ENCODE peak calls at places on chromosomes 1 and 21, in five cellular contexts. Q, T, B, V and A are unnamed samples.

GRCh38 chr1:194268839-194269238 is 1082.4 kb upstream of the B3GALT2 start:
- DNase-seq in B (no peak), Q (no peak), V (no peak), T (no peak), A (no peak)

GRCh38 chr1:27004471-27005165 is 8.0 kb downstream of the TENT5B start:
- DNase-seq in T (no peak), V (no peak), Q (no peak), B (peak), A (peak)

GRCh38 chr1:117612517-117613248 is 6.8 kb downstream of the TENT5C start:
- DNase-seq in V (no peak), Q (no peak), B (peak), T (peak), A (no peak)

GRCh38 chr1:58929667-58930325 is 145.9 kb upstream of the JUN start:
- DNase-seq in B (no peak), Q (no peak), V (no peak), T (peak), A (no peak)

GRCh38 chr1:98314591-98314990 is 346.9 kb upstream of the SNX7 start:
- DNase-seq in T (no peak), B (no peak), V (no peak), Q (no peak), A (no peak)

GRCh38 chr1:43267291-43267805 is 2.4 kb upstream of the TMEM125 start:
- DNase-seq in T (no peak), V (no peak), B (no peak), Q (no peak), A (peak)

GRCh38 chr1:42730988-42731387 is 9.0 kb downstream of the CLDN19 start:
- DNase-seq in B (no peak), Q (no peak), V (no peak), T (peak), A (no peak)

GRCh38 chr1:226223786-226224244 is 351 bp downstream of the MIXL1 start:
- DNase-seq in V (no peak), B (peak), Q (no peak), T (no peak), A (peak)

GRCh38 chr1:155011437-155011907 is 8.9 kb downstream of the ZBTB7B start:
- DNase-seq in V (no peak), T (no peak), B (no peak), Q (no peak), A (no peak)

GRCh38 chr1:89998306-89998705 is 3.4 kb downstream of the ZNF326 start:
- DNase-seq in B (no peak), Q (no peak), V (no peak), T (no peak), A (no peak)

GRCh38 chr21:18340387-18340942 is 63.1 kb downstream of the TMPRSS15 start:
- DNase-seq in B (no peak), T (no peak), Q (no peak), V (no peak), A (no peak)

GRCh38 chr1:227058321-227058751 is 118.2 kb downstream of the COQ8A start:
- DNase-seq in T (no peak), Q (no peak), B (no peak), V (no peak), A (no peak)

GRCh38 chr1:91944087-91944486 is 5.1 kb upstream of the BRDT start:
- DNase-seq in V (no peak), Q (no peak), T (no peak), B (no peak), A (no peak)

GRCh38 chr1:167447521-167448136 is 70.7 kb downstream of the CD247 start:
- DNase-seq in T (peak), B (no peak), V (peak), Q (no peak), A (no peak)

GRCh38 chr1:58465825-58466617 is 80.5 kb downstream of the OMA1 start:
- DNase-seq in T (no peak), Q (no peak), B (no peak), V (no peak), A (no peak)

GRCh38 chr1:99465176-99465900 is 180.6 kb upstream of the PALMD start:
- DNase-seq in T (no peak), V (no peak), B (no peak), Q (no peak), A (no peak)

GRCh38 chr21:17387030-17387617 is 125.7 kb upstream of the CXADR start:
- DNase-seq in T (peak), Q (peak), V (peak), B (peak), A (no peak)

GRCh38 chr1:66436378-66437135 is 97.4 kb upstream of the SGIP1 start:
- DNase-seq in B (no peak), T (peak), V (no peak), Q (no peak), A (no peak)

GRCh38 chr1:100924212-100924611 is 28.3 kb downstream of the SLC30A7 start:
- DNase-seq in B (no peak), V (no peak), T (no peak), Q (no peak), A (no peak)

GRCh38 chr1:145977486-145978476 is 13.3 kb downstream of the POLR3GL start:
- DNase-seq in V (peak), B (peak), T (peak), Q (peak), A (peak)

GRCh38 chr1:15616704-15617172 is 520 bp upstream of the DDI2 start:
- DNase-seq in B (no peak), V (no peak), T (no peak), Q (no peak), A (no peak)

GRCh38 chr1:60825593-60825992 is 256.8 kb upstream of the NFIA start:
- DNase-seq in V (no peak), B (no peak), T (no peak), Q (no peak), A (no peak)

GRCh38 chr1:207866471-207867135 is 44.3 kb downstream of the CD34 start:
- DNase-seq in V (no peak), B (no peak), T (peak), Q (no peak), A (no peak)

GRCh38 chr1:235941852-235942624 is 75.3 kb upstream of the LYST start:
- DNase-seq in V (no peak), Q (no peak), B (no peak), T (no peak), A (no peak)

GRCh38 chr1:47703161-47703825 is 265.4 kb downstream of the FOXD2 start:
- DNase-seq in Q (no peak), T (peak), V (no peak), B (no peak), A (peak)

GRCh38 chr1:181189691-181190361 is 101.3 kb downstream of the IER5 start:
- DNase-seq in V (peak), Q (no peak), B (peak), T (peak), A (peak)

GRCh38 chr1:37006132-37006868 is 28.0 kb downstream of the GRIK3 start:
- DNase-seq in Q (no peak), B (no peak), V (no peak), T (no peak), A (no peak)

GRCh38 chr1:67626495-67627235 is 58.3 kb upstream of the GADD45A start:
- DNase-seq in V (no peak), Q (no peak), T (peak), B (no peak), A (no peak)

GRCh38 chr1:155981266-155982088 is 3.1 kb upstream of the ARHGEF2 start:
- DNase-seq in B (no peak), T (peak), V (no peak), Q (no peak), A (no peak)

GRCh38 chr1:220942278-220942677 is 63.0 kb downstream of the HLX start:
- DNase-seq in B (no peak), Q (no peak), T (no peak), V (no peak), A (no peak)

GRCh38 chr1:95304803-95305202 is 70.8 kb downstream of the RWDD3 start:
- DNase-seq in T (no peak), B (no peak), V (no peak), Q (no peak), A (no peak)